ENCODE peak calls at places on chromosome 20, in nine cellular contexts. One of them, this sample, is unnamed.

GRCh38 chr20:51800132-51800721 is 2.1 kb downstream of the SALL4 start:
- DNase-seq in cardiac fibroblast: peak; percentile 33
- DNase-seq in hepatocyte: peak; percentile 90
- DNase-seq in H9: peak; percentile 97
- DNase-seq in tibial nerve: peak; percentile 16
- DNase-seq in MCF 10A: peak; percentile 59
- DNase-seq in left ventricle myocardium inferior: peak; percentile 38
- DNase-seq in fibroblast of lung: peak; percentile 39
- DNase-seq in chondrocyte: no peak
- DNase-seq in this sample: no peak

GRCh38 chr20:52652271-52652670 is 319.9 kb upstream of the TSHZ2 start:
- DNase-seq in cardiac fibroblast: no peak
- DNase-seq in MCF 10A: no peak
- DNase-seq in chondrocyte: no peak
- DNase-seq in left ventricle myocardium inferior: no peak
- DNase-seq in H9: no peak
- DNase-seq in tibial nerve: no peak
- DNase-seq in fibroblast of lung: no peak
- DNase-seq in hepatocyte: no peak
- DNase-seq in this sample: no peak

GRCh38 chr20:33724439-33725094 is 4.5 kb upstream of the PXMP4 start:
- DNase-seq in H9: no peak
- DNase-seq in chondrocyte: no peak
- DNase-seq in tibial nerve: no peak
- DNase-seq in cardiac fibroblast: peak; percentile 37
- DNase-seq in fibroblast of lung: no peak
- DNase-seq in hepatocyte: no peak
- DNase-seq in MCF 10A: peak; percentile 72
- DNase-seq in left ventricle myocardium inferior: no peak
- DNase-seq in this sample: no peak

GRCh38 chr20:36604952-36605308 is 649 bp upstream of the RAB5IF start:
- DNase-seq in left ventricle myocardium inferior: peak; percentile 19
- DNase-seq in tibial nerve: peak; percentile 18
- DNase-seq in fibroblast of lung: no peak
- DNase-seq in chondrocyte: no peak
- DNase-seq in cardiac fibroblast: no peak
- DNase-seq in MCF 10A: peak; percentile 26
- DNase-seq in hepatocyte: no peak
- DNase-seq in H9: no peak
- DNase-seq in this sample: no peak

GRCh38 chr20:20393207-20393606 is 25.3 kb downstream of the INSM1 start:
- DNase-seq in tibial nerve: no peak
- DNase-seq in chondrocyte: no peak
- DNase-seq in hepatocyte: no peak
- DNase-seq in cardiac fibroblast: peak; percentile 7
- DNase-seq in MCF 10A: no peak
- DNase-seq in left ventricle myocardium inferior: no peak
- DNase-seq in fibroblast of lung: no peak
- DNase-seq in H9: no peak
- DNase-seq in this sample: peak; percentile 27

GRCh38 chr20:45827712-45828111 is 600 bp upstream of the TNNC2 start:
- DNase-seq in chondrocyte: no peak
- DNase-seq in cardiac fibroblast: no peak
- DNase-seq in left ventricle myocardium inferior: no peak
- DNase-seq in hepatocyte: no peak
- DNase-seq in fibroblast of lung: no peak
- DNase-seq in tibial nerve: no peak
- DNase-seq in MCF 10A: no peak
- DNase-seq in H9: no peak
- DNase-seq in this sample: no peak

GRCh38 chr20:20373046-20373706 is 5.3 kb downstream of the INSM1 start:
- DNase-seq in cardiac fibroblast: peak; percentile 23
- DNase-seq in left ventricle myocardium inferior: no peak
- DNase-seq in hepatocyte: no peak
- DNase-seq in MCF 10A: peak; percentile 64
- DNase-seq in H9: no peak
- DNase-seq in tibial nerve: no peak
- DNase-seq in chondrocyte: no peak
- DNase-seq in fibroblast of lung: peak; percentile 15
- DNase-seq in this sample: peak; percentile 53

GRCh38 chr20:46222521-46223007 is 85.7 kb downstream of the CDH22 start:
- DNase-seq in chondrocyte: no peak
- DNase-seq in left ventricle myocardium inferior: peak; percentile 77
- DNase-seq in H9: peak; percentile 69
- DNase-seq in hepatocyte: peak; percentile 41
- DNase-seq in fibroblast of lung: no peak
- DNase-seq in MCF 10A: no peak
- DNase-seq in tibial nerve: no peak
- DNase-seq in cardiac fibroblast: peak; percentile 16
- DNase-seq in this sample: no peak

GRCh38 chr20:38789503-38790209 is 15.8 kb upstream of the PPP1R16B start:
- DNase-seq in cardiac fibroblast: peak; percentile 8
- DNase-seq in chondrocyte: no peak
- DNase-seq in tibial nerve: no peak
- DNase-seq in MCF 10A: peak; percentile 38
- DNase-seq in hepatocyte: no peak
- DNase-seq in fibroblast of lung: peak; percentile 40
- DNase-seq in H9: no peak
- DNase-seq in left ventricle myocardium inferior: no peak
- DNase-seq in this sample: peak; percentile 82

GRCh38 chr20:52305029-52305645 is 113.6 kb upstream of the ZFP64 start:
- DNase-seq in hepatocyte: no peak
- DNase-seq in H9: no peak
- DNase-seq in fibroblast of lung: no peak
- DNase-seq in left ventricle myocardium inferior: no peak
- DNase-seq in chondrocyte: no peak
- DNase-seq in cardiac fibroblast: no peak
- DNase-seq in MCF 10A: peak; percentile 11
- DNase-seq in tibial nerve: no peak
- DNase-seq in this sample: no peak

GRCh38 chr20:42936482-42936881 is 253.2 kb downstream of the PTPRT start:
- DNase-seq in tibial nerve: no peak
- DNase-seq in chondrocyte: no peak
- DNase-seq in hepatocyte: no peak
- DNase-seq in H9: no peak
- DNase-seq in left ventricle myocardium inferior: no peak
- DNase-seq in fibroblast of lung: no peak
- DNase-seq in cardiac fibroblast: no peak
- DNase-seq in MCF 10A: no peak
- DNase-seq in this sample: no peak

GRCh38 chr20:51563597-51564332 is 21.2 kb upstream of the NFATC2 start:
- DNase-seq in fibroblast of lung: peak; percentile 88
- DNase-seq in hepatocyte: peak; percentile 87
- DNase-seq in cardiac fibroblast: peak; percentile 87
- DNase-seq in MCF 10A: peak; percentile 66
- DNase-seq in chondrocyte: no peak
- DNase-seq in H9: peak; percentile 79
- DNase-seq in left ventricle myocardium inferior: peak; percentile 67
- DNase-seq in tibial nerve: peak; percentile 64
- DNase-seq in this sample: peak; percentile 84

GRCh38 chr20:43432498-43432897 is 25.2 kb upstream of the SRSF6 start:
- DNase-seq in MCF 10A: no peak
- DNase-seq in cardiac fibroblast: no peak
- DNase-seq in fibroblast of lung: no peak
- DNase-seq in hepatocyte: no peak
- DNase-seq in left ventricle myocardium inferior: no peak
- DNase-seq in H9: no peak
- DNase-seq in chondrocyte: no peak
- DNase-seq in tibial nerve: no peak
- DNase-seq in this sample: no peak

GRCh38 chr20:60816901-60817300 is 435.2 kb upstream of the CDH4 start:
- DNase-seq in left ventricle myocardium inferior: no peak
- DNase-seq in fibroblast of lung: no peak
- DNase-seq in chondrocyte: no peak
- DNase-seq in MCF 10A: no peak
- DNase-seq in cardiac fibroblast: no peak
- DNase-seq in hepatocyte: no peak
- DNase-seq in H9: no peak
- DNase-seq in tibial nerve: no peak
- DNase-seq in this sample: no peak

DNA sequence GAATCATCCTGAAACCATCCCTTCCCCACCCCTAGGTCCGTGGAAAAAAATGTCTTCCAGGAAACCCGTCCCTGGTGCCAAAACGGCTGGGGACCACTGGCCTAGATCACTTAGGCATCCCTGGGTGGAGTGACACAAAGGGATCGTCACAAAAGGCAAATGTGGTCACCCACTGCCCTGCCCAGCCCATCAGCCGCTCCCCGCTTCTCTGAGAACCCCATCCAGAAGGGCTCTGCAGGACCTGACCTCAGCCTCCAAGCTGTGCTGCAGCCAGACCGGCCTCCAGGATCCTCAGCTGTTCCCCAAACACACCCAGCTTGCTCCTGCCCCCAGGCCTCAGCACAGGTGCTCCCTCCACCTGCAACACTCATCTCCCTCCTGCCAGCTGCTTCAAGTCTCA is 61.6 kb downstream of the PREX1 start:
- DNase-seq in left ventricle myocardium inferior: no peak
- DNase-seq in tibial nerve: no peak
- DNase-seq in MCF 10A: no peak
- DNase-seq in hepatocyte: no peak
- DNase-seq in fibroblast of lung: no peak
- DNase-seq in H9: no peak
- DNase-seq in chondrocyte: no peak
- DNase-seq in cardiac fibroblast: no peak
- DNase-seq in this sample: no peak
- TF ChIP-seq CTCF in left ventricle myocardium inferior: no peak
- TF ChIP-seq CTCF in tibial nerve: no peak
- TF ChIP-seq CTCF in MCF 10A: no peak
- TF ChIP-seq CTCF in hepatocyte: no peak
- TF ChIP-seq CTCF in fibroblast of lung: no peak
- TF ChIP-seq CTCF in H9: no peak
- TF ChIP-seq CTCF in chondrocyte: no peak
- TF ChIP-seq CTCF in cardiac fibroblast: no peak
- TF ChIP-seq CTCF in this sample: no peak

DNA sequence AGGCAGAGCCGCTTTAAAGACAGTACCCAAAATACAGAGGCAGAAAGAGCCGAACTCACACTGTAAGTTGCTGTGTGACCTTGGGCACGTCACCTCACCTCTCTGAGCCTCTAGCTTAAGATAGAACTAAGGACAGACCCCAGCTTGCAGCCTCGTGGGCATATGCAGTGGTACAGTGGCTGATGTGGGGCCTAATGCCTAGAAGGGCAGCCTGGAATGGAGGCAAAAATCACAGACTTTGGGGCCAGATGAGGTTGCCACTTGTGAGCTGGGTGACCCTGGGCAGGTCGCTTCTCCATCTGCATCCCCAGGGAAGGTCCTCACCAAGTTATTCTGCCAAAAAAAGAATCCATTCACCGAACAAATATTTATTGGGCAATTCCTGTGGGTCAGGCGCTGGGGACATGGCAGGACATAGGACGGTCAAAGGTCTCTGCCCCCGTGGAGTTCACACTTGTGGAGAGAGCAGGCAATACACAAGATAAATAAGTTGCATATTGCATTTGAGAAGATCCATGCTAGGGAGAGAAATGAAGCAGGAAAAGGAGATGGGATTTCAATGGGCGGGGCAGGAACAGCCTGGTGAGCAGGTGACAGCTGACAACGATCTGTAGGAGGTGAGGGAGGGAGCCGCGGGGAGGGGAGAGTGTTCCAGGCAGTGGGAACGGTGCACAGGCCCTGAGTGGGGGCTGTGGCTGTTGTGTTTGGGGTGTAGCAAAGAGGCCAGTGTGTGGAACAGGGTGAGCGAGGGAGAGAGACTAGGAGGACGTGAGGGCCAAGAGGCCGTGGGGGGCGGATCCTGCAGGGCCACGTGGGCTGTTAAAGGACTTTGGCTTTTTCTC is 115.2 kb downstream of the CEBPB start:
- DNase-seq in MCF 10A: peak; percentile 62
- DNase-seq in cardiac fibroblast: peak; percentile 56
- DNase-seq in H9: no peak
- DNase-seq in left ventricle myocardium inferior: no peak
- DNase-seq in fibroblast of lung: peak; percentile 84
- DNase-seq in tibial nerve: peak; percentile 73
- DNase-seq in hepatocyte: peak; percentile 61
- DNase-seq in chondrocyte: no peak
- DNase-seq in this sample: peak; percentile 30
- TF ChIP-seq CTCF in MCF 10A: no peak
- TF ChIP-seq CTCF in cardiac fibroblast: no peak
- TF ChIP-seq CTCF in H9: no peak
- TF ChIP-seq CTCF in left ventricle myocardium inferior: no peak
- TF ChIP-seq CTCF in fibroblast of lung: no peak
- TF ChIP-seq CTCF in tibial nerve: no peak
- TF ChIP-seq CTCF in hepatocyte: no peak
- TF ChIP-seq CTCF in chondrocyte: no peak
- TF ChIP-seq CTCF in this sample: no peak

GRCh38 chr20:63188159-63188442 is 27.8 kb downstream of the YTHDF1 start:
- DNase-seq in tibial nerve: no peak
- DNase-seq in left ventricle myocardium inferior: no peak
- DNase-seq in fibroblast of lung: no peak
- DNase-seq in cardiac fibroblast: no peak
- DNase-seq in MCF 10A: no peak
- DNase-seq in hepatocyte: no peak
- DNase-seq in H9: no peak
- DNase-seq in chondrocyte: no peak
- DNase-seq in this sample: no peak

GRCh38 chr20:63186084-63186483 is 29.8 kb downstream of the YTHDF1 start:
- DNase-seq in fibroblast of lung: no peak
- DNase-seq in tibial nerve: no peak
- DNase-seq in chondrocyte: no peak
- DNase-seq in hepatocyte: no peak
- DNase-seq in cardiac fibroblast: no peak
- DNase-seq in MCF 10A: no peak
- DNase-seq in left ventricle myocardium inferior: no peak
- DNase-seq in H9: no peak
- DNase-seq in this sample: no peak

GRCh38 chr20:63187338-63188158 is 28.4 kb downstream of the YTHDF1 start:
- DNase-seq in tibial nerve: no peak
- DNase-seq in MCF 10A: no peak
- DNase-seq in chondrocyte: no peak
- DNase-seq in H9: no peak
- DNase-seq in fibroblast of lung: no peak
- DNase-seq in cardiac fibroblast: no peak
- DNase-seq in hepatocyte: no peak
- DNase-seq in left ventricle myocardium inferior: no peak
- DNase-seq in this sample: no peak

GRCh38 chr20:63185215-63185796 is 30.6 kb downstream of the YTHDF1 start:
- DNase-seq in hepatocyte: no peak
- DNase-seq in MCF 10A: no peak
- DNase-seq in tibial nerve: no peak
- DNase-seq in H9: no peak
- DNase-seq in cardiac fibroblast: no peak
- DNase-seq in fibroblast of lung: no peak
- DNase-seq in left ventricle myocardium inferior: no peak
- DNase-seq in chondrocyte: no peak
- DNase-seq in this sample: no peak

GRCh38 chr20:63186528-63187316 is 29.2 kb downstream of the YTHDF1 start:
- DNase-seq in fibroblast of lung: no peak
- DNase-seq in tibial nerve: no peak
- DNase-seq in cardiac fibroblast: no peak
- DNase-seq in H9: no peak
- DNase-seq in chondrocyte: peak; percentile 72
- DNase-seq in hepatocyte: no peak
- DNase-seq in left ventricle myocardium inferior: no peak
- DNase-seq in MCF 10A: peak; percentile 66
- DNase-seq in this sample: peak; percentile 28
- TF ChIP-seq CTCF in fibroblast of lung: no peak
- TF ChIP-seq CTCF in tibial nerve: no peak
- TF ChIP-seq CTCF in cardiac fibroblast: peak; percentile 26
- TF ChIP-seq CTCF in H9: peak; percentile 40
- TF ChIP-seq CTCF in chondrocyte: no peak
- TF ChIP-seq CTCF in hepatocyte: no peak
- TF ChIP-seq CTCF in left ventricle myocardium inferior: no peak
- TF ChIP-seq CTCF in MCF 10A: peak; percentile 37
- TF ChIP-seq CTCF in this sample: peak; percentile 55

GRCh38 chr20:5806457-5807263 is 56.5 kb downstream of the SHLD1 start:
- DNase-seq in chondrocyte: no peak
- DNase-seq in left ventricle myocardium inferior: no peak
- DNase-seq in H9: no peak
- DNase-seq in hepatocyte: no peak
- DNase-seq in fibroblast of lung: no peak
- DNase-seq in cardiac fibroblast: no peak
- DNase-seq in tibial nerve: no peak
- DNase-seq in MCF 10A: no peak
- DNase-seq in this sample: no peak
- TF ChIP-seq CTCF in chondrocyte: peak; percentile 18
- TF ChIP-seq CTCF in left ventricle myocardium inferior: peak; percentile 35
- TF ChIP-seq CTCF in H9: peak; percentile 58
- TF ChIP-seq CTCF in hepatocyte: no peak
- TF ChIP-seq CTCF in fibroblast of lung: no peak
- TF ChIP-seq CTCF in cardiac fibroblast: peak; percentile 32
- TF ChIP-seq CTCF in tibial nerve: no peak
- TF ChIP-seq CTCF in MCF 10A: peak; percentile 27
- TF ChIP-seq CTCF in this sample: peak; percentile 31